ENCODE peak calls at places on chromosomes 7 and 10, in four cellular contexts. C is Panc1, L is spleen, S is upper lobe of left lung. B is an unnamed sample.

GRCh38 chr10:112732277-112732891 is 217.7 kb upstream of the TCF7L2 start:
- DNase-seq in C (no peak), S (no peak), L (no peak), B (no peak)

GRCh38 chr10:59892697-59893096 is 13.7 kb downstream of the CCDC6 start:
- DNase-seq in C (no peak), L (no peak), S (no peak), B (no peak)

GRCh38 chr7:92799446-92800211 is 36.7 kb downstream of the CDK6 start:
- DNase-seq in C (no peak), L (no peak), S (no peak), B (no peak)

GRCh38 chr10:2137549-2138174 is 400.3 kb upstream of the ADARB2 start:
- DNase-seq in L (no peak), S (no peak), C (no peak), B (no peak)

GRCh38 chr7:142556745-142557144 is 192.5 kb upstream of the PRSS1 start:
- DNase-seq in S (peak), C (peak), L (no peak), B (no peak)

GRCh38 chr10:93437000-93437945 is 44.9 kb downstream of the MYOF start:
- DNase-seq in S (peak), C (peak), L (no peak), B (no peak)

GRCh38 chr7:12111461-12112405 is 99.4 kb upstream of the TMEM106B start:
- DNase-seq in C (peak), L (peak), S (peak), B (no peak)

GRCh38 chr10:11698691-11699545 is 43.3 kb upstream of the ECHDC3 start:
- DNase-seq in L (no peak), C (no peak), S (no peak), B (peak)

GRCh38 chr10:77320852-77321496 is 316.6 kb downstream of the KCNMA1 start:
- DNase-seq in S (no peak), L (no peak), C (no peak), B (no peak)

GRCh38 chr10:59346321-59346720 is 16.0 kb downstream of the FAM13C start:
- DNase-seq in S (no peak), C (no peak), L (no peak), B (no peak)

GRCh38 chr7:2698581-2699288 is 10.7 kb downstream of the AMZ1 start:
- DNase-seq in S (no peak), L (peak), C (no peak), B (peak)

GRCh38 chr10:71880425-71881306 is 29.6 kb upstream of the PSAP start:
- DNase-seq in S (peak), C (no peak), L (no peak), B (no peak)

GRCh38 chr7:127920787-127921438 is 110.3 kb downstream of the LRRC4 start:
- DNase-seq in S (no peak), L (no peak), C (no peak), B (peak)

GRCh38 chr10:45373783-45374450 is at the start of gene ALOX5:
- DNase-seq in C (no peak), S (peak), L (peak), B (peak)

GRCh38 chr10:96133135-96133534 is 3.0 kb downstream of the ZNF518A start:
- DNase-seq in L (no peak), S (no peak), C (no peak), B (no peak)

GRCh38 chr10:26269754-26270153 is 53.2 kb downstream of the GAD2 start:
- DNase-seq in S (no peak), L (no peak), C (peak), B (peak)

GRCh38 chr10:78045237-78045636 is 11.6 kb downstream of the RPS24 start:
- DNase-seq in C (no peak), S (no peak), L (no peak), B (peak)

GRCh38 chr7:106176414-106177294 is 64.5 kb upstream of the SYPL1 start:
- DNase-seq in S (peak), L (peak), C (peak), B (peak)

GRCh38 chr10:15182541-15183207 is 14.2 kb upstream of the NMT2 start:
- DNase-seq in L (no peak), C (no peak), S (no peak), B (no peak)

GRCh38 chr7:28405662-28406061 is 6.7 kb upstream of the CREB5 start:
- DNase-seq in S (no peak), L (no peak), C (no peak), B (no peak)

GRCh38 chr7:93327006-93327633 is 95.0 kb downstream of the VPS50 start:
- DNase-seq in S (no peak), L (no peak), C (peak), B (peak)

GRCh38 chr10:6499974-6500373 is 80.1 kb downstream of the PRKCQ start:
- DNase-seq in C (no peak), L (no peak), S (no peak), B (no peak)
- H3K27ac ChIP-seq in C (no peak), L (no peak), S (no peak), B (no peak)

GRCh38 chr7:30851651-30852359 is 59.8 kb upstream of the AQP1 start:
- DNase-seq in C (no peak), L (no peak), S (no peak), B (no peak)
- TF ChIP-seq POLR2AphosphoS5 in C (no peak), L (no peak), S (no peak), B (no peak)

GRCh38 chr10:13720699-13721098 is 133.9 kb downstream of the PRPF18 start:
- DNase-seq in S (no peak), C (no peak), L (no peak), B (no peak)

GRCh38 chr10:13719411-13719810 is 132.6 kb downstream of the PRPF18 start:
- DNase-seq in L (peak), S (peak), C (no peak), B (no peak)

GRCh38 chr10:13717936-13718772 is 131.4 kb downstream of the PRPF18 start:
- DNase-seq in C (no peak), S (peak), L (peak), B (peak)

GRCh38 chr10:13717571-13717935 is 130.8 kb downstream of the PRPF18 start:
- DNase-seq in S (no peak), L (no peak), C (no peak), B (no peak)

GRCh38 chr10:13718820-13719219 is 132.1 kb downstream of the PRPF18 start:
- DNase-seq in C (no peak), L (no peak), S (no peak), B (no peak)
- H3K27ac ChIP-seq in C (no peak), L (peak), S (peak), B (peak)

GRCh38 chr10:110471566-110472139 is 26.1 kb upstream of the DUSP5 start:
- DNase-seq in C (no peak), S (no peak), L (no peak), B (no peak)

GRCh38 chr10:110479710-110480109 is 18.0 kb upstream of the DUSP5 start:
- DNase-seq in C (no peak), L (no peak), S (no peak), B (no peak)

GRCh38 chr10:110480387-110480786 is 17.3 kb upstream of the DUSP5 start:
- DNase-seq in C (no peak), L (no peak), S (no peak), B (no peak)

GRCh38 chr10:110474017-110474416 is 23.7 kb upstream of the DUSP5 start:
- DNase-seq in S (no peak), C (no peak), L (no peak), B (no peak)

DNA sequence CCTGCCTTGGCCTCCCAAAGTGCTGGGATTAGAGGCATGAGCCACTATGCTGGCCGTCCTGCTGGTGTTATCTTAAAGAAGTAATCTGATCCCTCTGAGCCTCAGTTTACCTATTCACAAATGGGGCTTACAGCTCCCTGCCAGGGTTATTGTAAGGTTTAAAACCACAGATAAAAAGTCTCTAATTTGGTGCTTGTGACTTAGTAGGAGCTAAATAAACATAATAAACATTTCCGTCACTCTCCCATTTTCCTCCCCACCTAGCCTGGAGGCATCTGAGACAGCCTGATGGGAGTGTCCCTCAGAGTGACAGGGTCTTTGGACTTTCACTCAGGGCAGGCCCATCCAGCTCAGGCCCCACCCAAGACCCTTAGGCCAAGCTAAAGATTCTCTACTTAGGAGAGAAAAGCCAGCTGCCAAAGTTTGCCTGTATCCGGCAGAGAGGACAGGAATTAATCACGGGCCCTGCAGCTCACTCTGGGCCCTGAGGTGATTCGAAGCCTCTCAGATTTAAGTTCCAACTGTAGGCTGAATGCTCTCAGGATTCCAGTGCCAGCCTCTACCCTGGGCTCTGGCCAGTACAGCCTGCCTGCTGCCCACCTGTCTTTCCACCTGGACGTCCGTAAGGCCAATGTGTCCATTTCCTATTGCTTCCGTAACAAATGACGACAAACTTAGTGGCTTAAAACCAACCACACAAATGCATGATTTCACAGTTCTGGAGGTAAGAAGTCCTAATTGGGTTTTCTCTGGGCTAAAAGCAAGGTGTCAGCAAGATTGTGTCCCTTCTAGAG is 21.8 kb upstream of the DUSP5 start:
- DNase-seq in S (no peak), L (no peak), C (no peak), B (no peak)
- TF ChIP-seq POLR2AphosphoS5 in S (no peak), L (no peak), C (no peak), B (no peak)

DNA sequence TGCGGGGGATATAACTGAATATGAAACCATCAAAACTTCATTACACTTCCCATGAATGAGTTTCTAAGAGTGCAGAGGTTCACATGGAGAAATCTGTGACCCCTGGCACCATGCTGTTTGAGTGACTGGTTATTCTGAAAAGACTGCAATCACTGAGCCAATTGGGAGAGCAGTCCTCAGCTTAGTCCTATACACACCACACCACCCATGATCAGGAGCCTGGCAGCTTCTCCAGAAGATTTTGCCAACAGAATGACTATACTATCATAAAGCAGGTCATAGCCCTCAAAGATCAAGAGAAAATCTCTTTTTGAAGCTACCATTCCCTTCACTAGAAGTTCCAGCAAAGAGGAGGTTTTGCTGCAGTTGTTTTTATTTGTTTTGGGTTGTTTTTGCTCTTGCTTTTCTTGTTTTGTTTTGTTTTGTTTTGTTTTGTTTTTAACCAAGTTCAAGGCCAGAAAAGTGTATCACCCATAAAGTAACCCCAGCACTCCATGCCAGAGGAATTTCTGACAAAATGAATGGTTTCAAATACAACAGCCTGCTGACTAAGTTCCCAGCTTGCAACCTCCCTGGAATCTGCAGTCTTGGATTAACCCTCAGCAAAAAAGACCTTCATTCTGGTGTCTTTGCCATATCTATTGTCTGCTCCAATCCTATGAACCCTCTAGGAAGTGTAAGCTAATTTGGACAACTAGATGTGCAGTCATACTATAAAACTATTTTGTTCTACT is 19.7 kb upstream of the HGF start:
- DNase-seq in C (no peak), L (no peak), S (no peak), B (no peak)
- H3K27ac ChIP-seq in C (no peak), L (no peak), S (peak), B (no peak)

GRCh38 chr7:33793616-33794015 is 111.7 kb upstream of the BMPER start:
- DNase-seq in C (no peak), S (no peak), L (no peak), B (no peak)

GRCh38 chr7:33794419-33794818 is 110.9 kb upstream of the BMPER start:
- DNase-seq in L (no peak), C (no peak), S (no peak), B (no peak)

GRCh38 chr7:33794959-33795358 is 110.4 kb upstream of the BMPER start:
- DNase-seq in S (no peak), C (no peak), L (no peak), B (no peak)

GRCh38 chr7:33798671-33799325 is 106.5 kb upstream of the BMPER start:
- DNase-seq in S (no peak), C (no peak), L (no peak), B (no peak)

DNA sequence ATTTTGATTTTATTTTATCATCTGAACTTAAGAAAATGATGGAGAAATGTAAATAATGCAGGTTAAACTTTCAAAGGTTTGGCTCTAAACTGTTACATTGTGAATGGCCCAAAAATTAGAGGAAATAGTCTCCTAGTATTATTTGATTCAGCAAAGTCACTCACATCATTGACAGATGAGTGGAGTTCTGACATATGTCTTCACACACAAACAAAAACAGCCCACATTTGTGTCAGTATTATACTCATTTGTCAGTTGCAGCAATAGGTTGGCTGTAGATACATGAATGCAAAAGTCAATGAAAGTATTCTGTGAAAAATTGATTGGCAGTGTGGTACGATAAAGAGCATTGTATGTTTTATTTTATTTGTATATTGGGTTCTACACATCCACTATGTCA is 108.8 kb upstream of the BMPER start:
- DNase-seq in S (no peak), L (no peak), C (no peak), B (no peak)
- TF ChIP-seq POLR2AphosphoS5 in S (no peak), L (no peak), C (no peak), B (no peak)

GRCh38 chr7:50595538-50596102 is 30.4 kb upstream of the DDC start:
- DNase-seq in C (no peak), S (no peak), L (no peak), B (peak)
- H3K27ac ChIP-seq in C (no peak), S (no peak), L (no peak), B (no peak)